ENCODE peak calls at places on chromosomes 6 and 20, in four cellular contexts. D is GM12891, G is GM12878, E is HepG2. L is an unnamed sample.

GRCh38 chr20:1779567-1779966 is 115.6 kb upstream of the SIRPA start:
- DNase-seq in E (no peak), G (no peak), D (no peak), L (no peak)

GRCh38 chr6:31009731-31010130 is 543 bp upstream of the MUC22 start:
- DNase-seq in G (no peak), D (no peak), E (no peak), L (no peak)

GRCh38 chr20:63522981-63523611 is 2.5 kb downstream of the PPDPF start:
- DNase-seq in E (no peak), D (no peak), G (no peak), L (no peak)

GRCh38 chr6:158697798-158698197 is 47.9 kb downstream of the SYTL3 start:
- DNase-seq in E (no peak), D (no peak), G (no peak), L (no peak)

GRCh38 chr6:20230720-20231119 is 18.5 kb upstream of the MBOAT1 start:
- DNase-seq in E (no peak), G (no peak), D (no peak), L (no peak)

GRCh38 chr20:32326507-32326851 is 31.7 kb upstream of the ASXL1 start:
- DNase-seq in D (no peak), G (no peak), E (peak), L (no peak)

GRCh38 chr6:22880686-22881433 is 311.5 kb downstream of the HDGFL1 start:
- DNase-seq in E (peak), G (no peak), D (no peak), L (no peak)

GRCh38 chr6:15023448-15023847 is 222.4 kb upstream of the JARID2 start:
- DNase-seq in E (no peak), D (peak), G (peak), L (peak)

GRCh38 chr6:123338394-123338793 is 298.4 kb downstream of the TRDN start:
- DNase-seq in D (no peak), E (no peak), G (no peak), L (no peak)

GRCh38 chr6:19805146-19805515 is 32.0 kb upstream of the ID4 start:
- DNase-seq in G (no peak), E (peak), D (no peak), L (no peak)

GRCh38 chr6:33193619-33194018 is 1.4 kb upstream of the COL11A2 start:
- DNase-seq in E (no peak), D (no peak), G (no peak), L (no peak)

GRCh38 chr20:47221036-47221625 is 135.4 kb downstream of the ZMYND8 start:
- DNase-seq in D (no peak), E (no peak), G (peak), L (no peak)

GRCh38 chr20:11140359-11140758 is 466.6 kb upstream of the JAG1 start:
- DNase-seq in E (no peak), G (no peak), D (no peak), L (no peak)

GRCh38 chr6:144710207-144710606 is 425.1 kb downstream of the UTRN start:
- DNase-seq in G (no peak), D (no peak), E (no peak), L (no peak)

DNA sequence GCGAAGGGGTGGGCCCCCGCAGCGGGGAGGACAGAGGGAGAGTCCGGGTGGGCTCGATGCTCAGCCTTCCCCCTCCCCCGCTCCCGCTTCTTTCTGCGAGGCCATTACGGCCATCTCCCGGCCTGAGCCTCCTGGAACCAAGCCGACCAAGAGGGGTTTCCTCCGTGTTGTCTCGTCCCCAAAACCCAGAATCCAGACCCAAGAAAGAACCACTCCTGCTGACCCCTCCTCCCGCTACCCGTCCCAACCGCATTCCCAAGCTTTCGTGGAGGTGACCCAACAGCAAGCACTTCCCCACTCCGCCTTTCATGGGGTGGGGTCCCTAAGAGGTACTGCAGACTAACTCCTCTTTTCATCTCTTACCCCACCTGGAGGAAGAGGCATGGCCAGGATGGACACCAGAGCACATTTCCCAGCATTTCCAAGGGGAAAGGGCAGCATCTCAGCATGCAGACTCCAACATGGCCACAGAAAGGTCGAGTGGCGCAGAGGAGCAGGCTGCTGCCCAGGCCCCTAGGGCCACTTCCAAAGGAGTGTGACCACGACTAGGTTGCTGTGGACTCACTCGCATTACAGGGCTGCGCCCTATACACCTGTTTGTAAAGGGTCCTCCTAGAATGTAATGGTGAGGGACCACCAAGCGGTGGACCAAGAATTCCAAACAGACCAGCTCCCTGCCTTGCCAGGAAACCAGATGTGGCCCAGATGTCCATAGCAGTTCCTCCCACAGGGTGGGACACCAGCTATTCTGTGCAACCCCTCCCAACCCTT is 53.5 kb downstream of the MRPL14 start:
- DNase-seq in E (no peak), D (no peak), G (no peak), L (no peak)
- TF ChIP-seq POLR2AphosphoS5 in E (peak), D (no peak), G (no peak), L (no peak)

GRCh38 chr20:12610871-12611270 is 397.9 kb upstream of the SPTLC3 start:
- DNase-seq in D (no peak), G (no peak), E (no peak), L (no peak)
- TF ChIP-seq TAF1 in D (no peak), G (no peak), E (no peak), L (no peak)

GRCh38 chr6:27814665-27815424 is 97.4 kb downstream of the OR2B2 start:
- DNase-seq in D (no peak), E (peak), G (peak), L (no peak)
- TF ChIP-seq POLR2A in D (peak), E (no peak), G (peak), L (peak)

GRCh38 chr6:17872908-17873307 is 114.5 kb downstream of the KIF13A start:
- DNase-seq in G (no peak), D (no peak), E (no peak), L (no peak)

GRCh38 chr6:17869753-17870050 is 117.7 kb downstream of the KIF13A start:
- DNase-seq in D (no peak), E (no peak), G (no peak), L (no peak)

GRCh38 chr6:17871169-17871479 is 116.3 kb downstream of the KIF13A start:
- DNase-seq in E (no peak), G (no peak), D (no peak), L (no peak)

GRCh38 chr6:17870302-17871168 is 116.9 kb downstream of the KIF13A start:
- DNase-seq in E (no peak), G (no peak), D (no peak), L (no peak)

GRCh38 chr6:17871836-17872235 is 115.6 kb downstream of the KIF13A start:
- DNase-seq in D (no peak), G (no peak), E (no peak), L (no peak)
- TF ChIP-seq POLR2AphosphoS5 in D (no peak), G (no peak), E (no peak), L (no peak)

GRCh38 chr6:169145991-169146501 is 107.6 kb downstream of the THBS2 start:
- DNase-seq in E (no peak), G (no peak), D (no peak), L (no peak)
- TF ChIP-seq TAF1 in E (no peak), G (no peak), D (no peak), L (no peak)

GRCh38 chr6:35601331-35602132 is 87.2 kb downstream of the FKBP5 start:
- DNase-seq in E (peak), G (no peak), D (peak), L (no peak)
- TF ChIP-seq POLR2A in E (no peak), G (no peak), D (no peak), L (no peak)

GRCh38 chr6:47135772-47136171 is 93.6 kb upstream of the ADGRF1 start:
- DNase-seq in E (peak), D (no peak), G (no peak), L (no peak)

GRCh38 chr6:47133230-47134000 is 91.3 kb upstream of the ADGRF1 start:
- DNase-seq in D (no peak), E (no peak), G (no peak), L (no peak)

GRCh38 chr6:47137073-47137472 is 94.9 kb upstream of the ADGRF1 start:
- DNase-seq in E (peak), D (no peak), G (no peak), L (no peak)

GRCh38 chr6:47132724-47133123 is 90.6 kb upstream of the ADGRF1 start:
- DNase-seq in G (no peak), E (no peak), D (no peak), L (no peak)

GRCh38 chr6:47134476-47135189 is 92.5 kb upstream of the ADGRF1 start:
- DNase-seq in D (no peak), E (peak), G (no peak), L (no peak)
- TF ChIP-seq POLR2AphosphoS5 in D (no peak), E (no peak), G (no peak), L (no peak)

GRCh38 chr6:126753616-126754015 is 364.9 kb upstream of the RSPO3 start:
- DNase-seq in E (no peak), G (no peak), D (no peak), L (no peak)
- TF ChIP-seq TAF1 in E (no peak), G (no peak), D (no peak), L (no peak)

GRCh38 chr6:159726918-159727716 is at the start of gene WTAP:
- DNase-seq in G (peak), E (peak), D (peak), L (peak)
- TF ChIP-seq POLR2A in G (peak), E (peak), D (peak), L (peak)

DNA sequence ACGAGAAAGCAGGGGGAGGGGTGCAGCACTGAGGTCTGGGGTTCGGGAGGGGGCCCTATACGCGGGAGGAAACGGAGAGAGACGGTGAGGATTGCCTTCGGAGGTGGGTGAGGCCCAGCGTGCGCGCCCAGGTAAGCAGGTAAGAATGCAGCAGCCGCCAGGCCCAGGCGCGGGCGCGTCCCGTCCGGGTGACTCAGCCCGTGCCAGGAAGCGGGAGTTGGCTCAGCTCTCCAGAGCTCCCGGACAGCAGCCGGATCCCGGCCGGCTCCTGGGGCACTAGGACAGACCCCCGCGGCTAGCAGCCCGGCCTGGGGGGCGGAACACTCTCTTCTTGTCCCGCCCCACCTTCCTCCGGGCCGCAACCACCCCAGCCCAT is 1.5 kb upstream of the MDFI start:
- DNase-seq in E (no peak), D (no peak), G (no peak), L (no peak)
- TF ChIP-seq POLR2AphosphoS5 in E (no peak), D (no peak), G (no peak), L (no peak)